ENCODE peak calls at places on chromosome 12, in nine cellular contexts. A is iPS-NIHi11; N is GM13977; U is NCI-H524; H is EH; J is stimulated activated naive B cell treated with anti-CD40 and anti-IgM and Interleukin-4, amounts not matched to agents 10 μg/mL and 1 μg/mL and 100 μg/mL, for 72 hours; R is nephron progenitor cell; O is lower leg skin; M is omental fat pad. L is an unnamed sample.

GRCh38 chr12:27627123-27627835 is 69.0 kb upstream of the REP15 start:
- DNase-seq in R (no peak), U (no peak), M (no peak), J (no peak), H (peak; percentile 81), A (no peak), N (peak; percentile 11), O (no peak), L (no peak)

GRCh38 chr12:117022465-117022864 is 76.8 kb downstream of the TESC start:
- DNase-seq in R (no peak), H (no peak), O (no peak), U (no peak), M (no peak), N (no peak), J (no peak), A (no peak), L (no peak)

GRCh38 chr12:109626378-109627115 is 53.0 kb downstream of the MVK start:
- DNase-seq in R (no peak), N (no peak), A (no peak), H (no peak), M (no peak), U (no peak), O (no peak), J (no peak), L (no peak)

GRCh38 chr12:57604454-57605307 is at the start of gene DTX3:
- DNase-seq in R (peak; percentile 44), A (peak; percentile 79), O (peak; percentile 92), H (peak; percentile 41), J (no peak), N (peak; percentile 81), U (no peak), M (no peak), L (no peak)

GRCh38 chr12:49019435-49020317 is 1.1 kb upstream of the PRKAG1 start:
- DNase-seq in R (peak; percentile 36), J (no peak), H (peak; percentile 42), O (peak; percentile 85), A (peak; percentile 82), M (no peak), N (peak; percentile 77), U (peak; percentile 41), L (peak; percentile 67)

GRCh38 chr12:132886529-132887477 is 602 bp downstream of the CHFR start:
- DNase-seq in O (peak; percentile 87), A (no peak), N (no peak), H (no peak), U (peak; percentile 37), J (no peak), R (no peak), M (no peak), L (peak; percentile 24)

GRCh38 chr12:50102186-50102585 is 1.6 kb upstream of the GPD1 start:
- DNase-seq in N (no peak), M (no peak), A (no peak), R (no peak), J (no peak), H (no peak), O (no peak), U (no peak), L (no peak)

GRCh38 chr12:123771261-123771660 is 9.2 kb downstream of the DNAH10 start:
- DNase-seq in O (no peak), J (no peak), R (no peak), H (no peak), A (no peak), U (no peak), M (no peak), N (no peak), L (no peak)